ENCODE peak calls at places on chromosomes 6 and 20, in four cellular contexts. A is astrocyte of the spinal cord, H is heart right ventricle, K is fibroblast of pulmonary artery. Z is an unnamed sample.

GRCh38 chr20:38806855-38807655 is 1.6 kb downstream of the PPP1R16B start:
- DNase-seq in K (no peak), A (no peak), H (no peak), Z (no peak)

GRCh38 chr6:44237021-44237812 is 9.7 kb upstream of the HSP90AB1 start:
- DNase-seq in A (peak), H (peak), K (peak), Z (peak)

GRCh38 chr20:24488800-24489175 is 19.4 kb downstream of the SYNDIG1 start:
- DNase-seq in H (no peak), K (no peak), A (no peak), Z (no peak)

GRCh38 chr6:3088853-3089445 is 20.7 kb downstream of the RIPK1 start:
- DNase-seq in K (no peak), A (peak), H (no peak), Z (no peak)

GRCh38 chr20:24768977-24769675 is 179.9 kb upstream of the CST7 start:
- DNase-seq in A (no peak), H (no peak), K (no peak), Z (no peak)

GRCh38 chr6:128290221-128290620 is 230.2 kb downstream of the PTPRK start:
- DNase-seq in H (no peak), K (no peak), A (peak), Z (no peak)

GRCh38 chr6:125584468-125584939 is 164.9 kb upstream of the HEY2 start:
- DNase-seq in K (no peak), H (peak), A (peak), Z (peak)

GRCh38 chr20:57787969-57788781 is 78.4 kb upstream of the PMEPA1 start:
- DNase-seq in K (no peak), H (no peak), A (no peak), Z (no peak)

GRCh38 chr6:111129003-111129402 is 41.7 kb downstream of the SLC16A10 start:
- DNase-seq in A (peak), H (peak), K (peak), Z (no peak)

GRCh38 chr6:132959927-132960326 is 145.6 kb downstream of the RPS12 start:
- DNase-seq in A (no peak), H (no peak), K (no peak), Z (no peak)

GRCh38 chr6:157271911-157272310 is 51.4 kb downstream of the TMEM242 start:
- DNase-seq in K (no peak), H (no peak), A (no peak), Z (no peak)

GRCh38 chr6:148422085-148422484 is 79.4 kb downstream of the SASH1 start:
- DNase-seq in H (no peak), A (no peak), K (no peak), Z (no peak)

GRCh38 chr20:24469116-24470030 is at the start of gene SYNDIG1:
- DNase-seq in H (peak), A (peak), K (no peak), Z (peak)

GRCh38 chr6:113829702-113830058 is 27.5 kb upstream of the MARCKS start:
- DNase-seq in A (peak), H (no peak), K (peak), Z (peak)

GRCh38 chr6:9266741-9267140 is 831.4 kb upstream of the SLC35B3 start:
- DNase-seq in H (no peak), K (no peak), A (no peak), Z (no peak)

GRCh38 chr6:9272671-9273070 is 837.3 kb upstream of the SLC35B3 start:
- DNase-seq in A (no peak), K (no peak), H (no peak), Z (no peak)
- TF ChIP-seq CTCF in A (no peak), K (no peak), H (no peak), Z (no peak)

GRCh38 chr6:61886608-61887259 is 399.3 kb downstream of the KHDRBS2 start:
- DNase-seq in A (no peak), K (no peak), H (no peak), Z (no peak)
- TF ChIP-seq CTCF in A (no peak), K (no peak), H (no peak), Z (no peak)

DNA sequence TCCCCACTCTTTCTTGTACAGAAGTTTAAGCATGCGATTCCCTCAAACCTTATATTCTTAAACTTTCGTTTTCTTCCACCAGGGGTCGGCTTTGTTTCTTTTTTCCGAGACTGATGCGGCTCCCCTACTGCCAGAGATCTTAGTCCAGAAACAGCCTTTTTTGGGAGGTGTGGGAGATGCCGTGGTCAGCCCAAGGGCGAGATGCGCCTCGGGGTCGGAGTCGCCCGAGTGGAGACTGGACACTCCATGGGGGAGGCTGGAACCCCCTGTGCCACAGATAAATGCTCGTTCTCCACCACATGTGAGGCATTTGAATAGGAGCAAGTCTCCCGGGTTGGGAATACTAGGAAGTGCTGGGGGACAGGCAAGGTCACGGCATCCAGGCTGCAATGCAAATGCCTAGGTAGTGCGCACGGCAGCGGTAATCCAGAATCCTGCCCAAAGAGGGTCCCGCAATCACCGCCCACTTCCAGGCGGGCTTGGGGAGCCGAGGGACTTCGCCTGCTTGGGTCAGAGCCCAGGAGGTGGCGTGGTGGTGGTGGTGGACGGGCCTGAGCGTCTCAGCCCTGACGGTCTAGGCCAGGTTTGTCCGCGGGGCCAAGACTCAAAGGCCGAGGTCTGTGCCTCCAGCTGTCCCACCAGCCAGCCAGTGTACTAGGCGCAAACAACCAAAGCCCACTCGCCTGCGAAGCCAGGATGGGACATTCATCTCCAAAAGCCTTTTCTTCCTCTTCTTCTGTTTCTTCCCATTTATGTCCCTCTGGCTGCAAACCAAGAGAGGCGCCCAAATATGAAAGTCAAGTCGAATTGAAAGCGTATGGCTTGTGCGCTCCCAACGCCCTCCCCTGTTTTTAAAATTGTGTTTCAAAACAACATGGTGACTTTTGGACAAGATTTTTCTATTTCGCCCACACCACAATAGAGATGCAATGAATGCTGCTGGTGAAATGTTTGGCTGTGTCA is 39.3 kb upstream of the OSTM1 start:
- DNase-seq in H (peak), K (peak), A (peak), Z (peak)
- TF ChIP-seq CTCF in H (peak), K (peak), A (peak), Z (peak)

GRCh38 chr6:21911208-21911607 is 317.7 kb downstream of the SOX4 start:
- DNase-seq in H (no peak), A (no peak), K (no peak), Z (no peak)
- TF ChIP-seq CTCF in H (no peak), A (no peak), K (no peak), Z (no peak)